ENCODE peak calls at places on chromosome 1, in six cellular contexts. U is A549, D is K562, N is endothelial cell of umbilical vein, M is HepG2, Z is GM12878. W is an unnamed sample.

GRCh38 chr1:114718661-114719423 is 2.3 kb upstream of the NRAS start:
- DNase-seq in U (no peak), D (no peak), N (no peak), M (no peak), Z (no peak), W (peak; percentile 56)

GRCh38 chr1:163747261-163747660 is 425.5 kb downstream of the NUF2 start:
- DNase-seq in U (no peak), D (no peak), N (no peak), M (no peak), Z (no peak), W (no peak)

GRCh38 chr1:95022527-95022926 is 50.2 kb downstream of the ALG14 start:
- DNase-seq in U (no peak), D (no peak), N (peak; percentile 78), M (no peak), Z (no peak), W (no peak)

GRCh38 chr1:149986486-149987296 is 23.8 kb downstream of the OTUD7B start:
- DNase-seq in U (no peak), D (no peak), N (no peak), M (no peak), Z (no peak), W (no peak)

GRCh38 chr1:15902882-15903281 is 55.4 kb downstream of the SPEN start:
- DNase-seq in U (peak; percentile 64), D (no peak), N (no peak), M (no peak), Z (no peak), W (no peak)

GRCh38 chr1:12276225-12276624 is 46.4 kb downstream of the VPS13D start:
- DNase-seq in U (peak; percentile 66), D (peak; percentile 46), N (peak; percentile 24), M (peak; percentile 32), Z (no peak), W (peak; percentile 3)

GRCh38 chr1:116666090-116666489 is 1.4 kb downstream of the IGSF3 start:
- DNase-seq in U (no peak), D (no peak), N (no peak), M (no peak), Z (no peak), W (no peak)

GRCh38 chr1:201531551-201532425 is 7.1 kb upstream of the NAV1 start:
- DNase-seq in U (no peak), D (no peak), N (no peak), M (no peak), Z (no peak), W (peak; percentile 48)

GRCh38 chr1:222547260-222547614 is 667 bp downstream of the HHIPL2 start:
- DNase-seq in U (no peak), D (no peak), N (no peak), M (no peak), Z (no peak), W (no peak)

GRCh38 chr1:222547944-222548671 is at the start of gene HHIPL2:
- DNase-seq in U (peak; percentile 33), D (no peak), N (no peak), M (no peak), Z (no peak), W (no peak)

GRCh38 chr1:222546091-222546490 is 1.8 kb downstream of the HHIPL2 start:
- DNase-seq in U (no peak), D (no peak), N (no peak), M (peak; percentile 3), Z (no peak), W (no peak)

GRCh38 chr1:222543817-222544216 is 4.1 kb downstream of the HHIPL2 start:
- DNase-seq in U (peak; percentile 32), D (peak; percentile 37), N (no peak), M (peak; percentile 70), Z (no peak), W (no peak)

GRCh38 chr1:222546548-222547259 is 1.2 kb downstream of the HHIPL2 start:
- DNase-seq in U (peak; percentile 79), D (no peak), N (no peak), M (peak; percentile 29), Z (no peak), W (peak; percentile 53)
- TF ChIP-seq CTCF in U (no peak), D (no peak), N (no peak), M (no peak), Z (no peak), W (no peak)

DNA sequence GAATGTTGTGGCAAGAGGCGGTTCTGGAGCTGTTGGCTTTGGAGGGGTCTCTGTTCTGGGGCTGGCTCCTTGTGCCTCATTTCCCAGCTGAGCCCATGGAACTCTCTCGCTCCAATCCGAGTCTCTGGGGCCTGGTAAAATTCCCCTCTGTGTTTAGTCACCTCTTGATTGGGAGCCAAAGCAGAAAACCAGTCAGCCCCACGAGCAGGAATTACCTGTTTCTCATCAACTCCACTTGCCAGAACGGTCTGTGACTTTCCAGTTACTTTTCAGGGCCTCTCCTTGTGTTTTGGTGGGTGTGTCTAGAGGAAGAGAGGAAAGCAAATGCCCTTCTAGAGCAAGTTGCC is 10.8 kb upstream of the S100A11 start:
- DNase-seq in U (no peak), D (no peak), N (no peak), M (no peak), Z (no peak), W (no peak)
- TF ChIP-seq MYC in U (no peak), D (peak; percentile 36), N (no peak), M (no peak), Z (no peak), W (no peak)

DNA sequence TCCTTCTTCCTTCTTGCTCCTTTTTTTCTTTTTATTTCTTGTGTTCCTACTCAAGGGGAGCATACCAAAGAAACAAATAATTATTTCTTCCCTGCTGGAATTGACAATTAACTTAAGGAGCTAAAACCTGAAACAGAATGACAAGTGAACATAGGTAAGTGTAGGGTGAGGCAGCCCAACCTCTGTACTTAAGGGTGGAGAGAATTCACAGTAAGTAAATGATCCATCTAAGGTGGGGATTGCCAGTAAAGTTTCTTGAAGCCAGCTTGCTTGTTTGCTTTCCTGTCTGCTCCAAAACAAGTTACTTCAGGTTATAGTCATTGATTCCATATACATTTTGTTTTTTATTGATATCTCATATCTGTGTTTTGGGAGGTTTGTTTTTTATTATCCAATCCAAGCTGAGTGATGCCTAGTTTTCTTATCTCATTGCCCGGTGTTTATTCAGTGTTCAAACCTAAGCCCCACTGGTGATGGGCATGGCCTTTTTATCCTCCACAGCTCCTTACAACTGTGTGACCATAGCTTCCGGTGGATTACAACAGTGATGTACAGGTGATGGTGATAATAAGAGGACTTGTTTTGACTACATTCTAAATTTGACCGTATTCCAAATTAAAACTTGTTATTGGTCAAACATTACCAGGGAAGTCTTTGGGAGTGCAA is 133.2 kb upstream of the IVNS1ABP start:
- DNase-seq in U (no peak), D (no peak), N (no peak), M (no peak), Z (no peak), W (no peak)
- TF ChIP-seq CTCF in U (no peak), D (no peak), N (no peak), M (no peak), Z (no peak), W (no peak)

GRCh38 chr1:154208677-154209390 is 2.7 kb upstream of the CFAP141 start:
- DNase-seq in U (no peak), D (no peak), N (no peak), M (no peak), Z (no peak), W (peak; percentile 42)
- TF ChIP-seq MYC in U (no peak), D (no peak), N (no peak), M (no peak), Z (no peak), W (no peak)

DNA sequence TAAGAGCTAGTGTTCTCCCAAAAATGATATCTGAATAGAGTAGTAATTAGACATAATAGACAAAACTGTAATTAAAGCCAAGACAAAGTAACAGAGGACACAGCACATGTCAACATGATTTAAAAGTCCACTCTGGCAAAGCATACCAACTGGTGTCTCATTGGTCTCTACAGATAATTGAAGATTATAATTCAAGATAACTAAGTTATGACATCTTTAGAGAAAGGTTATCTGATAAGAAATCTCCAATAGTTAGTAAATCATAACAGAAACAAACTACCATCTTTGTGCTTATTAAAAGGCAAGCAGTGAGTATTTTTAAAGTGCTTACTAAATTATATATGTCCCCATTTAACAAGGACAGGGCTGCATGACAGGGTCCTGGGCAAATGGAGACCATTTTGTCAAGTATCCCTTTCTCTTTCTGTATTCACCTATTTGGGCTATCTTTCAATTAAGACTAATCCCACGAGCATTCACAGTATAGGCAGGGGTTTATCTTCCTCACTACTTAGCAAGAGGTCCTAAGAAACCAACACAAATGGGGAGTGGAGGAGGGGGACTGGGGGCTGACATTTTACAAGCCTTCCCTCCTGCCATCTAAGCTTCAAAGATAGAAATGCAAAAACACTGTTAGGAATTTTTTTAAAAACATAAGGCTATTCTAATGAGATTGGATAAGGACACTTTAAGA is 25.9 kb downstream of the PTP4A2 start:
- DNase-seq in U (no peak), D (no peak), N (no peak), M (no peak), Z (no peak), W (no peak)
- TF ChIP-seq CTCF in U (no peak), D (no peak), N (no peak), M (no peak), Z (no peak), W (no peak)

W was measured in NB4.